ENCODE peak calls at places on chromosome 2, in eight cellular contexts. One of them, this sample, is unnamed.

GRCh38 chr2:127560929-127561275 is 25.4 kb downstream of the MYO7B start:
- DNase-seq in lung: no peak
- DNase-seq in cardiac muscle cell: no peak
- DNase-seq in effector memory CD4-positive, alpha-beta T cell: no peak
- DNase-seq in mesenchymal stem cell: peak
- DNase-seq in naive thymus-derived CD4-positive, alpha-beta T cell: no peak
- DNase-seq in SK-N-SH: no peak
- DNase-seq in heart right ventricle: no peak
- DNase-seq in this sample: no peak

GRCh38 chr2:233247116-233247515 is 4.4 kb upstream of the ATG16L1 start:
- DNase-seq in lung: no peak
- DNase-seq in cardiac muscle cell: no peak
- DNase-seq in effector memory CD4-positive, alpha-beta T cell: no peak
- DNase-seq in mesenchymal stem cell: no peak
- DNase-seq in naive thymus-derived CD4-positive, alpha-beta T cell: no peak
- DNase-seq in SK-N-SH: no peak
- DNase-seq in heart right ventricle: no peak
- DNase-seq in this sample: peak

GRCh38 chr2:74554821-74555531 is 456 bp downstream of the DOK1 start:
- DNase-seq in lung: peak
- DNase-seq in cardiac muscle cell: peak
- DNase-seq in effector memory CD4-positive, alpha-beta T cell: no peak
- DNase-seq in mesenchymal stem cell: peak
- DNase-seq in naive thymus-derived CD4-positive, alpha-beta T cell: peak
- DNase-seq in SK-N-SH: peak
- DNase-seq in heart right ventricle: peak
- DNase-seq in this sample: peak

GRCh38 chr2:88885275-88885674 is 193.8 kb downstream of the RPIA start:
- DNase-seq in lung: no peak
- DNase-seq in cardiac muscle cell: no peak
- DNase-seq in effector memory CD4-positive, alpha-beta T cell: no peak
- DNase-seq in mesenchymal stem cell: no peak
- DNase-seq in naive thymus-derived CD4-positive, alpha-beta T cell: no peak
- DNase-seq in SK-N-SH: no peak
- DNase-seq in heart right ventricle: no peak
- DNase-seq in this sample: no peak

GRCh38 chr2:81194176-81194575 is 889.6 kb upstream of the LRRTM1 start:
- DNase-seq in lung: no peak
- DNase-seq in cardiac muscle cell: no peak
- DNase-seq in effector memory CD4-positive, alpha-beta T cell: no peak
- DNase-seq in mesenchymal stem cell: no peak
- DNase-seq in naive thymus-derived CD4-positive, alpha-beta T cell: no peak
- DNase-seq in SK-N-SH: no peak
- DNase-seq in heart right ventricle: no peak
- DNase-seq in this sample: no peak

GRCh38 chr2:44097322-44097907 is 71.3 kb upstream of the PPM1B start:
- DNase-seq in lung: no peak
- DNase-seq in cardiac muscle cell: no peak
- DNase-seq in effector memory CD4-positive, alpha-beta T cell: no peak
- DNase-seq in mesenchymal stem cell: no peak
- DNase-seq in naive thymus-derived CD4-positive, alpha-beta T cell: no peak
- DNase-seq in SK-N-SH: no peak
- DNase-seq in heart right ventricle: no peak
- DNase-seq in this sample: no peak

GRCh38 chr2:235042576-235043515 is 91.0 kb downstream of the SH3BP4 start:
- DNase-seq in lung: no peak
- DNase-seq in cardiac muscle cell: no peak
- DNase-seq in effector memory CD4-positive, alpha-beta T cell: no peak
- DNase-seq in mesenchymal stem cell: no peak
- DNase-seq in naive thymus-derived CD4-positive, alpha-beta T cell: no peak
- DNase-seq in SK-N-SH: no peak
- DNase-seq in heart right ventricle: no peak
- DNase-seq in this sample: no peak

GRCh38 chr2:148680462-148680861 is 35.9 kb downstream of the EPC2 start:
- DNase-seq in lung: no peak
- DNase-seq in cardiac muscle cell: no peak
- DNase-seq in effector memory CD4-positive, alpha-beta T cell: no peak
- DNase-seq in mesenchymal stem cell: peak
- DNase-seq in naive thymus-derived CD4-positive, alpha-beta T cell: no peak
- DNase-seq in SK-N-SH: no peak
- DNase-seq in heart right ventricle: no peak
- DNase-seq in this sample: no peak

GRCh38 chr2:133200684-133201421 is 367.4 kb downstream of the NCKAP5 start:
- DNase-seq in lung: no peak
- DNase-seq in cardiac muscle cell: no peak
- DNase-seq in effector memory CD4-positive, alpha-beta T cell: no peak
- DNase-seq in mesenchymal stem cell: peak
- DNase-seq in naive thymus-derived CD4-positive, alpha-beta T cell: no peak
- DNase-seq in SK-N-SH: no peak
- DNase-seq in heart right ventricle: no peak
- DNase-seq in this sample: no peak

GRCh38 chr2:186919272-186919671 is 70.3 kb upstream of the ZSWIM2 start:
- DNase-seq in lung: no peak
- DNase-seq in cardiac muscle cell: no peak
- DNase-seq in effector memory CD4-positive, alpha-beta T cell: no peak
- DNase-seq in mesenchymal stem cell: peak
- DNase-seq in naive thymus-derived CD4-positive, alpha-beta T cell: no peak
- DNase-seq in SK-N-SH: no peak
- DNase-seq in heart right ventricle: no peak
- DNase-seq in this sample: no peak

GRCh38 chr2:238019962-238020361 is 40.8 kb upstream of the SCLY start:
- DNase-seq in lung: no peak
- DNase-seq in cardiac muscle cell: no peak
- DNase-seq in effector memory CD4-positive, alpha-beta T cell: no peak
- DNase-seq in mesenchymal stem cell: no peak
- DNase-seq in naive thymus-derived CD4-positive, alpha-beta T cell: no peak
- DNase-seq in SK-N-SH: no peak
- DNase-seq in heart right ventricle: no peak
- DNase-seq in this sample: no peak

GRCh38 chr2:147659051-147659450 is 185.8 kb upstream of the ACVR2A start:
- DNase-seq in lung: no peak
- DNase-seq in cardiac muscle cell: no peak
- DNase-seq in effector memory CD4-positive, alpha-beta T cell: no peak
- DNase-seq in mesenchymal stem cell: peak
- DNase-seq in naive thymus-derived CD4-positive, alpha-beta T cell: no peak
- DNase-seq in SK-N-SH: no peak
- DNase-seq in heart right ventricle: no peak
- DNase-seq in this sample: no peak

GRCh38 chr2:240836781-240837467 is 16.9 kb upstream of the KIF1A start:
- DNase-seq in lung: no peak
- DNase-seq in cardiac muscle cell: no peak
- DNase-seq in effector memory CD4-positive, alpha-beta T cell: no peak
- DNase-seq in mesenchymal stem cell: no peak
- DNase-seq in naive thymus-derived CD4-positive, alpha-beta T cell: no peak
- DNase-seq in SK-N-SH: no peak
- DNase-seq in heart right ventricle: peak
- DNase-seq in this sample: no peak

GRCh38 chr2:108531674-108532055 is 2.6 kb upstream of the LIMS1 start:
- DNase-seq in lung: no peak
- DNase-seq in cardiac muscle cell: no peak
- DNase-seq in effector memory CD4-positive, alpha-beta T cell: no peak
- DNase-seq in mesenchymal stem cell: no peak
- DNase-seq in naive thymus-derived CD4-positive, alpha-beta T cell: no peak
- DNase-seq in SK-N-SH: no peak
- DNase-seq in heart right ventricle: no peak
- DNase-seq in this sample: no peak

GRCh38 chr2:241922396-241922795 is 52.9 kb downstream of the RTP5 start:
- DNase-seq in lung: no peak
- DNase-seq in cardiac muscle cell: no peak
- DNase-seq in effector memory CD4-positive, alpha-beta T cell: no peak
- DNase-seq in mesenchymal stem cell: no peak
- DNase-seq in naive thymus-derived CD4-positive, alpha-beta T cell: no peak
- DNase-seq in SK-N-SH: no peak
- DNase-seq in heart right ventricle: no peak
- DNase-seq in this sample: no peak

GRCh38 chr2:111167238-111168162 is 46.8 kb downstream of the BCL2L11 start:
- DNase-seq in lung: no peak
- DNase-seq in cardiac muscle cell: no peak
- DNase-seq in effector memory CD4-positive, alpha-beta T cell: no peak
- DNase-seq in mesenchymal stem cell: no peak
- DNase-seq in naive thymus-derived CD4-positive, alpha-beta T cell: no peak
- DNase-seq in SK-N-SH: no peak
- DNase-seq in heart right ventricle: no peak
- DNase-seq in this sample: no peak

GRCh38 chr2:1593371-1594205 is 150.7 kb downstream of the PXDN start:
- DNase-seq in lung: no peak
- DNase-seq in cardiac muscle cell: peak
- DNase-seq in effector memory CD4-positive, alpha-beta T cell: no peak
- DNase-seq in mesenchymal stem cell: peak
- DNase-seq in naive thymus-derived CD4-positive, alpha-beta T cell: no peak
- DNase-seq in SK-N-SH: peak
- DNase-seq in heart right ventricle: peak
- DNase-seq in this sample: no peak

GRCh38 chr2:105734762-105735538 is 9.8 kb upstream of the NCK2 start:
- DNase-seq in lung: no peak
- DNase-seq in cardiac muscle cell: no peak
- DNase-seq in effector memory CD4-positive, alpha-beta T cell: no peak
- DNase-seq in mesenchymal stem cell: peak
- DNase-seq in naive thymus-derived CD4-positive, alpha-beta T cell: no peak
- DNase-seq in SK-N-SH: no peak
- DNase-seq in heart right ventricle: no peak
- DNase-seq in this sample: no peak

GRCh38 chr2:150847578-150847977 is 360.1 kb upstream of the RND3 start:
- DNase-seq in lung: no peak
- DNase-seq in cardiac muscle cell: no peak
- DNase-seq in effector memory CD4-positive, alpha-beta T cell: no peak
- DNase-seq in mesenchymal stem cell: no peak
- DNase-seq in naive thymus-derived CD4-positive, alpha-beta T cell: no peak
- DNase-seq in SK-N-SH: no peak
- DNase-seq in heart right ventricle: no peak
- DNase-seq in this sample: no peak

GRCh38 chr2:15284601-15285000 is 276.5 kb downstream of the NBAS start:
- DNase-seq in lung: no peak
- DNase-seq in cardiac muscle cell: no peak
- DNase-seq in effector memory CD4-positive, alpha-beta T cell: no peak
- DNase-seq in mesenchymal stem cell: no peak
- DNase-seq in naive thymus-derived CD4-positive, alpha-beta T cell: no peak
- DNase-seq in SK-N-SH: no peak
- DNase-seq in heart right ventricle: no peak
- DNase-seq in this sample: no peak

GRCh38 chr2:23312996-23313606 is 71.9 kb upstream of the KLHL29 start:
- DNase-seq in lung: no peak
- DNase-seq in cardiac muscle cell: peak
- DNase-seq in effector memory CD4-positive, alpha-beta T cell: no peak
- DNase-seq in mesenchymal stem cell: peak
- DNase-seq in naive thymus-derived CD4-positive, alpha-beta T cell: no peak
- DNase-seq in SK-N-SH: peak
- DNase-seq in heart right ventricle: no peak
- DNase-seq in this sample: no peak

GRCh38 chr2:207221731-207222130 is 56.0 kb upstream of the KLF7 start:
- DNase-seq in lung: no peak
- DNase-seq in cardiac muscle cell: no peak
- DNase-seq in effector memory CD4-positive, alpha-beta T cell: no peak
- DNase-seq in mesenchymal stem cell: no peak
- DNase-seq in naive thymus-derived CD4-positive, alpha-beta T cell: no peak
- DNase-seq in SK-N-SH: no peak
- DNase-seq in heart right ventricle: no peak
- DNase-seq in this sample: no peak

GRCh38 chr2:101003278-101003775 is 1.2 kb downstream of the RPL31 start:
- DNase-seq in lung: no peak
- DNase-seq in cardiac muscle cell: no peak
- DNase-seq in effector memory CD4-positive, alpha-beta T cell: no peak
- DNase-seq in mesenchymal stem cell: peak
- DNase-seq in naive thymus-derived CD4-positive, alpha-beta T cell: no peak
- DNase-seq in SK-N-SH: no peak
- DNase-seq in heart right ventricle: no peak
- DNase-seq in this sample: peak

GRCh38 chr2:164015328-164016123 is 279.7 kb upstream of the FIGN start:
- DNase-seq in lung: no peak
- DNase-seq in cardiac muscle cell: no peak
- DNase-seq in effector memory CD4-positive, alpha-beta T cell: no peak
- DNase-seq in mesenchymal stem cell: no peak
- DNase-seq in naive thymus-derived CD4-positive, alpha-beta T cell: no peak
- DNase-seq in SK-N-SH: no peak
- DNase-seq in heart right ventricle: no peak
- DNase-seq in this sample: no peak
- H3K4me3 ChIP-seq in lung: no peak
- H3K4me3 ChIP-seq in cardiac muscle cell: no peak
- H3K4me3 ChIP-seq in effector memory CD4-positive, alpha-beta T cell: no peak
- H3K4me3 ChIP-seq in mesenchymal stem cell: no peak
- H3K4me3 ChIP-seq in naive thymus-derived CD4-positive, alpha-beta T cell: no peak
- H3K4me3 ChIP-seq in SK-N-SH: no peak
- H3K4me3 ChIP-seq in heart right ventricle: no peak
- H3K4me3 ChIP-seq in this sample: no peak

GRCh38 chr2:27729198-27729597 is 42.3 kb upstream of the MRPL33 start:
- DNase-seq in lung: no peak
- DNase-seq in cardiac muscle cell: no peak
- DNase-seq in effector memory CD4-positive, alpha-beta T cell: no peak
- DNase-seq in mesenchymal stem cell: no peak
- DNase-seq in naive thymus-derived CD4-positive, alpha-beta T cell: no peak
- DNase-seq in SK-N-SH: no peak
- DNase-seq in heart right ventricle: no peak
- DNase-seq in this sample: no peak
- H3K27ac ChIP-seq in lung: peak
- H3K27ac ChIP-seq in cardiac muscle cell: no peak
- H3K27ac ChIP-seq in effector memory CD4-positive, alpha-beta T cell: no peak
- H3K27ac ChIP-seq in mesenchymal stem cell: peak
- H3K27ac ChIP-seq in naive thymus-derived CD4-positive, alpha-beta T cell: no peak
- H3K27ac ChIP-seq in SK-N-SH: no peak
- H3K27ac ChIP-seq in heart right ventricle: peak
- H3K27ac ChIP-seq in this sample: no peak

GRCh38 chr2:8633735-8634313 is 48.0 kb upstream of the ID2 start:
- DNase-seq in lung: no peak
- DNase-seq in cardiac muscle cell: no peak
- DNase-seq in effector memory CD4-positive, alpha-beta T cell: no peak
- DNase-seq in mesenchymal stem cell: peak
- DNase-seq in naive thymus-derived CD4-positive, alpha-beta T cell: no peak
- DNase-seq in SK-N-SH: no peak
- DNase-seq in heart right ventricle: no peak
- DNase-seq in this sample: no peak
- H3K4me3 ChIP-seq in lung: no peak
- H3K4me3 ChIP-seq in cardiac muscle cell: no peak
- H3K4me3 ChIP-seq in effector memory CD4-positive, alpha-beta T cell: no peak
- H3K4me3 ChIP-seq in mesenchymal stem cell: no peak
- H3K4me3 ChIP-seq in naive thymus-derived CD4-positive, alpha-beta T cell: no peak
- H3K4me3 ChIP-seq in SK-N-SH: no peak
- H3K4me3 ChIP-seq in heart right ventricle: no peak
- H3K4me3 ChIP-seq in this sample: no peak

GRCh38 chr2:162072976-162073775 is 839 bp downstream of the DPP4 start:
- DNase-seq in lung: peak
- DNase-seq in cardiac muscle cell: peak
- DNase-seq in effector memory CD4-positive, alpha-beta T cell: no peak
- DNase-seq in mesenchymal stem cell: peak
- DNase-seq in naive thymus-derived CD4-positive, alpha-beta T cell: no peak
- DNase-seq in SK-N-SH: peak
- DNase-seq in heart right ventricle: no peak
- DNase-seq in this sample: peak
- H3K27ac ChIP-seq in lung: peak
- H3K27ac ChIP-seq in cardiac muscle cell: no peak
- H3K27ac ChIP-seq in effector memory CD4-positive, alpha-beta T cell: peak
- H3K27ac ChIP-seq in mesenchymal stem cell: peak
- H3K27ac ChIP-seq in naive thymus-derived CD4-positive, alpha-beta T cell: peak
- H3K27ac ChIP-seq in SK-N-SH: no peak
- H3K27ac ChIP-seq in heart right ventricle: peak
- H3K27ac ChIP-seq in this sample: peak

This sample was measured in CD4-positive, alpha-beta memory T cell.